ENCODE peak calls at places on chromosomes 16 and 17, in six cellular contexts. F is H9, X is mesendoderm, V is IMR-90, D is mesenchymal stem cell, Q is H1. M is an unnamed sample.

GRCh38 chr16:89176717-89177116 is 5.2 kb downstream of the CDH15 start:
- DNase-seq in F (no peak), X (no peak), V (no peak), D (no peak), Q (no peak), M (no peak)

GRCh38 chr16:1919680-1919998 is 1.4 kb upstream of the HS3ST6 start:
- DNase-seq in F (no peak), X (no peak), V (no peak), D (no peak), Q (no peak), M (no peak)

GRCh38 chr17:39836117-39836516 is 28.0 kb downstream of the IKZF3 start:
- DNase-seq in F (no peak), X (no peak), V (no peak), D (no peak), Q (no peak), M (no peak)

GRCh38 chr16:66052745-66053144 is 313.7 kb upstream of the CDH5 start:
- DNase-seq in F (no peak), X (no peak), V (peak; percentile 12), D (no peak), Q (no peak), M (no peak)

GRCh38 chr16:83389751-83390150 is 418.0 kb upstream of the HSBP1 start:
- DNase-seq in F (no peak), X (peak; percentile 78), V (peak; percentile 51), D (peak; percentile 54), Q (no peak), M (no peak)

GRCh38 chr16:15443753-15444152 is 9.4 kb downstream of the BMERB1 start:
- DNase-seq in F (no peak), X (no peak), V (no peak), D (no peak), Q (no peak), M (no peak)

GRCh38 chr17:12973496-12974318 is 44.1 kb downstream of the ELAC2 start:
- DNase-seq in F (peak; percentile 61), X (peak; percentile 36), V (no peak), D (no peak), Q (peak; percentile 66), M (no peak)

GRCh38 chr17:40501499-40501911 is at the start of gene TNS4:
- DNase-seq in F (no peak), X (no peak), V (no peak), D (no peak), Q (no peak), M (no peak)

GRCh38 chr17:64216385-64217248 is 46.4 kb downstream of the TEX2 start:
- DNase-seq in F (peak; percentile 78), X (peak; percentile 41), V (peak; percentile 32), D (no peak), Q (peak; percentile 55), M (no peak)

GRCh38 chr16:17343028-17343427 is 127.7 kb downstream of the XYLT1 start:
- DNase-seq in F (no peak), X (no peak), V (no peak), D (no peak), Q (no peak), M (no peak)

GRCh38 chr17:74466111-74466784 is at the start of gene CD300A:
- DNase-seq in F (peak; percentile 51), X (no peak), V (no peak), D (no peak), Q (peak; percentile 68), M (no peak)

GRCh38 chr17:1234455-1234854 is 35.8 kb upstream of the BHLHA9 start:
- DNase-seq in F (no peak), X (no peak), V (no peak), D (peak; percentile 16), Q (no peak), M (no peak)

GRCh38 chr17:45277992-45278391 is 16.1 kb upstream of the SPATA32 start:
- DNase-seq in F (no peak), X (no peak), V (peak; percentile 23), D (no peak), Q (no peak), M (no peak)

GRCh38 chr17:50583636-50584035 is 23.1 kb downstream of the CACNA1G start:
- DNase-seq in F (peak; percentile 72), X (no peak), V (no peak), D (no peak), Q (no peak), M (no peak)

GRCh38 chr16:85441189-85441889 is 171.8 kb upstream of the GSE1 start:
- DNase-seq in F (no peak), X (peak; percentile 51), V (no peak), D (no peak), Q (no peak), M (no peak)

GRCh38 chr16:77290451-77291110 is 91.4 kb downstream of the SYCE1L start:
- DNase-seq in F (no peak), X (no peak), V (peak; percentile 59), D (peak; percentile 87), Q (no peak), M (no peak)

DNA sequence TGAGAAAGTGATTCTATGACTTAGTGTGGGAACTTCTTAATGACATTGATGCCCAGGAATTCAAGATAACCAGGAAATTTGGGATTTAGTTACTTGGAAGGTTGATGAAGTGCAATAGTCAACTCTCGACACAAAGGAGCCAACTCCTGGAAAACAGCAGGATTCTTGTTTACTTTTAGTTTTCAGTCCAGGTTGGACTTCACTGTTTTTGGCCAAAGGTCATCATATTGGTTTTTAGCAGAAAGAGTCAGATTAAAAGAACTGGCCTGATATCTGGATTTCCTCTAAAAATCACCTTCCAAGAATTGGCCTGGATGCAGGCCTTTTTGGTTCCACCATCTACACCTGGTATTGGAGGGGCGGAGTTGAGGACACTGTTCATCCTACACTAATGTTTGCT is 60.1 kb upstream of the SALL1 start:
- DNase-seq in F (no peak), X (no peak), V (no peak), D (no peak), Q (no peak), M (no peak)
- H2BK15ac ChIP-seq in F (no peak overlapping the region), X (no peak overlapping the region), V (no peak overlapping the region), D (no peak overlapping the region), Q (no peak overlapping the region), M (no peak overlapping the region)

GRCh38 chr17:57684711-57685498 is 60.2 kb downstream of the CCDC182 start:
- DNase-seq in F (no peak), X (no peak), V (no peak), D (no peak), Q (peak; percentile 35), M (no peak)
- H3K18ac ChIP-seq in F (no peak overlapping the region), X (no peak overlapping the region), V (no peak overlapping the region), D (no peak overlapping the region), Q (no peak overlapping the region), M (no peak overlapping the region)

DNA sequence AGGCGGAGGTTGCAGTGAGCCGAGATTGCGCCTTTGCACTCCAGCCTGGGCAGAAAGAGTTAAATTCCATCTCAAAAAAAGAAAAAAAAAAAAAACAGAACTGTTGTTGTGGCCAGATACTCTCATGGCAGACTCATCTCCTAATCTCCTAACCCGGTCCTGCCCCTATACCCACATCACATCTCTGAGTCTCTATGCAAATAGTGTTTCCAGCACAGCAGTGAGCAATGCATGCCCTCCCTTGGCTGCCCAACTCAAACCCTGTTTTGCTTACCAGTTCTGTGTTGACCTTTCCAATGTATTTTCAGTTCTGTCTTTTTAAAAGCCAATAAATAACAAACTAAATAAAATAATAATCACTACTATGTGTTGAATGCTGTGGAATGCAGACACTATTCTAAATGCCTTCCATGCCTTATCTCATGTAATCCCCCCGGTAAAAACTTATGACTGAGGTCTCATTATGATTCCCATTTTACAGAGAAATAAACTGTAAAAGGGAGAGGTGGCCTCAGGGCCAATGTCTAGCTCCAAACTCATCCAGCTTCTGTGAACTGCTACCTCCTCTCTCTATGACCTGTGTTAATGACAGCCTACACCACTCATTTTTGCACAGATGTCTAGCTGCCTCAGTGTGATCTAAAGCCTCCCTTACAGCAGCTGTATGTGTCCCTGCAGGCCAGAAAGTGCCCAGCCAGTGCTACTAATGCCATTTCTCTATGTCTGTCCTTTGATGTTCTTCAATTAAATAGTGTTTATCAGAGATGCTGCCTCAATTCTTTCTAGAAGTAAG is 289.8 kb downstream of the HS3ST3B1 start:
- DNase-seq in F (no peak), X (no peak), V (no peak), D (no peak), Q (no peak), M (no peak)
- H2BK15ac ChIP-seq in F (no peak overlapping the region), X (no peak overlapping the region), V (no peak overlapping the region), D (no peak overlapping the region), Q (no peak overlapping the region), M (no peak overlapping the region)

DNA sequence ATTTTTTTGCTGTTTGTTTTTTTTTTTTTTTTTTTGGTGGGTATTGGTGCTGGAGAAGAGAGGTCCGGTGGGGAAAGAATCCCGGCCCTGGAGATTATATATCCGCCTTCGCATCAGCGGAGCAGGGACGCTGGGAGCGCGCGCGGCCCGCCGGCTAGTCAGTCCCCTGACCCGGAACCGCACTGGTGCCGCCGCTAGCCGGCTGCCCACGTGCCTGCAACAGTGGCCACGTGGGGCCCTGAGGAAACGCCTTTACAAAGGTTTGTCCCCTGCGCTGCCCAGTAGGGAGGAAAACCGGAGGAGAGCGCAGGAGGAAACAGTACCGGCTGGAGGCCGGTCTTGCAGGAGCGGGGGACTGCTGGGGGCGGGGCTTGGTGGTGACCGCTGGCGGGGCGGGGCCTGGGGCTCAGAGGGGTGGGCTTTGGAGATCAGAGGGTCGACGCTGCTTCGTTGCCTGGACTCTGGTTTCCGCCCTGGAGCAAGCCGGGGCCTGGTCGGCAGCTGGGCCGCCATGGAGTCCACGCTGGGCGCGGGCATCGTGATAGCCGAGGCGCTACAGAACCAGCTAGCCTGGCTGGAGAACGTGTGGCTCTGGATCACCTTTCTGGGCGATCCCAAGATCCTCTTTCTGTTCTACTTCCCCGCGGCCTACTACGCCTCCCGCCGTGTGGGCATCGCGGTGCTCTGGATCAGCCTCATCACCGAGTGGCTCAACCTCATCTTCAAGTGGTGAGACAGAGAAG is at the start of gene G6PC3:
- DNase-seq in F (peak; percentile 100), X (peak; percentile 100), V (peak; percentile 98), D (peak; percentile 99), Q (peak; percentile 95), M (peak; percentile 96)
- H3K18ac ChIP-seq in F (peak within 1 kb of the TSS; percentile 96), X (peak within 1 kb of the TSS; percentile 81), V (peak within 1 kb of the TSS; percentile 43), D (peak within 1 kb of the TSS; percentile 94), Q (peak within 1 kb of the TSS; percentile 84), M (peak within 1 kb of the TSS; percentile 98)